ENCODE peak calls at places on chromosomes 5 and 9, in six cellular contexts. O is HTR-8/SVneo, H is ELR, N is H9, C is substantia nigra, F is NCI-H1930. R is an unnamed sample.
A peak's percentile ranks its signal among the peaks of the same experiment; 100 is the strongest.

GRCh38 chr5:173573126-173573960 is 43.1 kb downstream of the BOD1 start:
- DNase-seq in O (peak; percentile 82), H (peak; percentile 73), N (peak; percentile 81), C (peak; percentile 80), F (peak; percentile 16), R (peak; percentile 20)

GRCh38 chr5:43190755-43191603 is 1.0 kb upstream of the NIM1K start:
- DNase-seq in O (no peak), H (peak; percentile 39), N (no peak), C (no peak), F (no peak), R (peak; percentile 29)

GRCh38 chr5:10253390-10253789 is 3.3 kb downstream of the CCT5 start:
- DNase-seq in O (no peak), H (no peak), N (no peak), C (no peak), F (no peak), R (no peak)

GRCh38 chr5:150659360-150660107 is 1.5 kb upstream of the MYOZ3 start:
- DNase-seq in O (no peak), H (no peak), N (peak; percentile 19), C (no peak), F (no peak), R (no peak)

GRCh38 chr9:88476491-88477271 is 58.3 kb upstream of the NXNL2 start:
- DNase-seq in O (no peak), H (peak; percentile 23), N (no peak), C (no peak), F (no peak), R (no peak)

GRCh38 chr5:36359267-36359666 is 57.6 kb upstream of the RANBP3L start:
- DNase-seq in O (no peak), H (no peak), N (no peak), C (no peak), F (no peak), R (no peak)

GRCh38 chr5:102678267-102679058 is 76.6 kb upstream of the PAM start:
- DNase-seq in O (no peak), H (peak; percentile 63), N (no peak), C (no peak), F (no peak), R (peak; percentile 46)

GRCh38 chr5:111559680-111560079 is 47.3 kb upstream of the STARD4 start:
- DNase-seq in O (no peak), H (no peak), N (no peak), C (no peak), F (no peak), R (no peak)

GRCh38 chr5:80269991-80270438 is 14.2 kb upstream of the SERINC5 start:
- DNase-seq in O (no peak), H (no peak), N (no peak), C (no peak), F (no peak), R (no peak)

GRCh38 chr9:126809068-126809467 is 4.2 kb downstream of the ZBTB43 start:
- DNase-seq in O (no peak), H (peak; percentile 6), N (no peak), C (no peak), F (no peak), R (peak; percentile 92)

GRCh38 chr5:23419115-23419514 is 88.3 kb upstream of the PRDM9 start:
- DNase-seq in O (peak; percentile 30), H (no peak), N (no peak), C (no peak), F (no peak), R (peak; percentile 85)

GRCh38 chr5:69334793-69335268 is 2.2 kb upstream of the CCDC125 start:
- DNase-seq in O (peak; percentile 77), H (peak; percentile 82), N (peak; percentile 87), C (peak; percentile 35), F (peak; percentile 3), R (peak; percentile 57)

GRCh38 chr9:85213650-85214607 is 527.8 kb downstream of the AGTPBP1 start:
- DNase-seq in O (no peak), H (no peak), N (peak; percentile 54), C (no peak), F (no peak), R (no peak)

GRCh38 chr5:1468247-1468612 is 23.0 kb upstream of the SLC6A3 start:
- DNase-seq in O (peak; percentile 45), H (peak; percentile 13), N (peak; percentile 73), C (no peak), F (no peak), R (no peak)

GRCh38 chr9:116671605-116672004 is 15.5 kb upstream of the TRIM32 start:
- DNase-seq in O (no peak), H (no peak), N (no peak), C (no peak), F (no peak), R (no peak)

GRCh38 chr9:21056931-21057330 is 20.8 kb downstream of the IFNB1 start:
- DNase-seq in O (no peak), H (peak; percentile 56), N (no peak), C (no peak), F (peak; percentile 45), R (peak; percentile 72)

GRCh38 chr9:96048116-96048953 is 172.8 kb downstream of the ERCC6L2 start:
- DNase-seq in O (no peak), H (no peak), N (peak; percentile 44), C (peak; percentile 37), F (no peak), R (peak; percentile 48)